ENCODE peak calls at places on chromosome 3, in ten cellular contexts. A, F, Q, I, N, E, T, V, R and K are unnamed samples.

GRCh38 chr3:75506603-75507002 is 157.5 kb upstream of the FRG2C start:
- DNase-seq in A (no peak), F (no peak), Q (no peak), I (no peak), N (no peak), E (no peak), T (no peak), V (no peak), R (no peak), K (peak)

GRCh38 chr3:73503781-73504180 is 121.0 kb downstream of the PDZRN3 start:
- DNase-seq in A (no peak), F (peak), Q (no peak), I (no peak), N (no peak), E (no peak), T (no peak), V (no peak), R (no peak), K (peak)

GRCh38 chr3:153138267-153139210 is 23.5 kb upstream of the RAP2B start:
- DNase-seq in A (peak), F (peak), Q (peak), I (peak), N (peak), E (no peak), T (no peak), V (peak), R (no peak), K (no peak)

GRCh38 chr3:146899171-146899570 is 294.0 kb upstream of the PLSCR5 start:
- DNase-seq in A (no peak), F (no peak), Q (no peak), I (no peak), N (no peak), E (no peak), T (no peak), V (peak), R (no peak), K (no peak)

GRCh38 chr3:49373563-49373962 is 15.4 kb upstream of the GPX1 start:
- DNase-seq in A (no peak), F (no peak), Q (no peak), I (no peak), N (no peak), E (no peak), T (no peak), V (no peak), R (no peak), K (no peak)

GRCh38 chr3:111521881-111522280 is 20.1 kb upstream of the CD96 start:
- DNase-seq in A (no peak), F (no peak), Q (peak), I (no peak), N (no peak), E (no peak), T (no peak), V (no peak), R (no peak), K (no peak)

GRCh38 chr3:64728428-64728827 is 40.6 kb upstream of the ADAMTS9 start:
- DNase-seq in A (peak), F (no peak), Q (no peak), I (no peak), N (no peak), E (no peak), T (no peak), V (no peak), R (no peak), K (no peak)

GRCh38 chr3:148223266-148223665 is 474.4 kb upstream of the AGTR1 start:
- DNase-seq in A (no peak), F (no peak), Q (peak), I (no peak), N (no peak), E (no peak), T (no peak), V (no peak), R (no peak), K (no peak)

GRCh38 chr3:169026543-169027181 is 636.9 kb downstream of the MECOM start:
- DNase-seq in A (no peak), F (no peak), Q (peak), I (no peak), N (peak), E (no peak), T (no peak), V (no peak), R (no peak), K (no peak)

GRCh38 chr3:153090973-153091372 is 71.1 kb upstream of the RAP2B start:
- DNase-seq in A (no peak), F (no peak), Q (no peak), I (no peak), N (no peak), E (no peak), T (no peak), V (no peak), R (no peak), K (no peak)

GRCh38 chr3:103991461-103992115 is 1375.1 kb upstream of the ALCAM start:
- DNase-seq in A (no peak), F (peak), Q (peak), I (no peak), N (peak), E (no peak), T (no peak), V (peak), R (no peak), K (no peak)

GRCh38 chr3:15873415-15873814 is 75.6 kb upstream of the ANKRD28 start:
- DNase-seq in A (no peak), F (no peak), Q (no peak), I (no peak), N (no peak), E (no peak), T (no peak), V (no peak), R (no peak), K (no peak)

GRCh38 chr3:143736651-143737050 is 111.6 kb downstream of the SLC9A9 start:
- DNase-seq in A (no peak), F (no peak), Q (no peak), I (no peak), N (no peak), E (no peak), T (no peak), V (no peak), R (no peak), K (no peak)

GRCh38 chr3:10234526-10235230 is 13.6 kb upstream of the TATDN2 start:
- DNase-seq in A (no peak), F (no peak), Q (no peak), I (no peak), N (no peak), E (no peak), T (no peak), V (peak), R (no peak), K (no peak)

GRCh38 chr3:179837374-179837773 is 184.5 kb downstream of the USP13 start:
- DNase-seq in A (no peak), F (no peak), Q (no peak), I (no peak), N (no peak), E (no peak), T (no peak), V (peak), R (no peak), K (no peak)

GRCh38 chr3:135077186-135077585 is 282.1 kb downstream of the EPHB1 start:
- DNase-seq in A (no peak), F (no peak), Q (no peak), I (no peak), N (no peak), E (no peak), T (no peak), V (no peak), R (no peak), K (peak)

GRCh38 chr3:119485563-119485962 is 12.8 kb upstream of the TIMMDC1 start:
- DNase-seq in A (no peak), F (no peak), Q (no peak), I (no peak), N (no peak), E (no peak), T (no peak), V (no peak), R (no peak), K (no peak)